ENCODE peak calls at places on chromosomes 16 and 17, in seven cellular contexts. Q, O, S, Z, R, M and D are unnamed samples.

GRCh38 chr17:4584125-4584834 is at the start of gene SMTNL2:
- DNase-seq in Q (no peak), R (no peak), O (no peak), Z (no peak), M (peak; percentile 9), S (peak; percentile 18), D (no peak)

GRCh38 chr16:83973581-83974385 is 5.7 kb downstream of the NECAB2 start:
- DNase-seq in M (no peak), Q (no peak), S (no peak), O (no peak), Z (no peak), R (no peak), D (no peak)

GRCh38 chr17:32314636-32315035 is 27.3 kb downstream of the C17orf75 start:
- DNase-seq in R (no peak), S (no peak), O (no peak), M (no peak), Q (no peak), Z (no peak), D (no peak)

GRCh38 chr17:41559548-41559947 is 12.3 kb downstream of the KRT9 start:
- DNase-seq in S (no peak), Z (no peak), Q (peak; percentile 69), O (peak; percentile 51), R (no peak), M (no peak), D (peak; percentile 74)

GRCh38 chr17:46191332-46192210 is 1.7 kb downstream of the KANSL1 start:
- DNase-seq in S (no peak), R (peak; percentile 35), O (peak; percentile 60), M (peak; percentile 58), Z (peak; percentile 73), Q (peak; percentile 29), D (peak; percentile 45)

GRCh38 chr17:35786941-35787432 is 8.5 kb downstream of the MMP28 start:
- DNase-seq in S (no peak), R (no peak), Q (peak; percentile 46), M (no peak), Z (no peak), O (peak; percentile 45), D (no peak)

GRCh38 chr17:55577687-55578086 is 66.4 kb upstream of the SMIM36 start:
- DNase-seq in M (no peak), Z (no peak), O (no peak), R (no peak), Q (peak; percentile 22), S (no peak), D (no peak)

GRCh38 chr17:51668155-51668962 is 408.0 kb downstream of the UTP18 start:
- DNase-seq in R (no peak), Z (no peak), S (no peak), O (no peak), Q (peak; percentile 52), M (no peak), D (no peak)

GRCh38 chr17:9755083-9755482 is 36.3 kb downstream of the DHRS7C start:
- DNase-seq in M (peak; percentile 4), O (peak; percentile 49), Q (no peak), Z (no peak), R (no peak), S (no peak), D (no peak)